ENCODE peak calls at places on chromosomes 11 and 22, in nine cellular contexts. One of them, this sample, is unnamed.

GRCh38 chr22:46119729-46120419 is 30.5 kb upstream of the PPARA start:
- DNase-seq in right cardiac atrium: peak
- DNase-seq in epithelial cell of esophagus: no peak
- DNase-seq in thyroid gland: no peak
- DNase-seq in activated T-cell treated with anti-CD3 and anti-CD28 coated beads for 1 hour: no peak
- DNase-seq in heart right ventricle: no peak
- DNase-seq in stimulated activated naive CD4-positive, alpha-beta T cell: no peak
- DNase-seq in NCI-H1436: no peak
- DNase-seq in effector CD4-positive, alpha-beta T cell: no peak
- DNase-seq in this sample: peak

GRCh38 chr11:288328-289144 is at the start of gene PGGHG:
- DNase-seq in right cardiac atrium: peak
- DNase-seq in epithelial cell of esophagus: peak
- DNase-seq in thyroid gland: peak
- DNase-seq in activated T-cell treated with anti-CD3 and anti-CD28 coated beads for 1 hour: peak
- DNase-seq in heart right ventricle: peak
- DNase-seq in stimulated activated naive CD4-positive, alpha-beta T cell: peak
- DNase-seq in NCI-H1436: peak
- DNase-seq in effector CD4-positive, alpha-beta T cell: peak
- DNase-seq in this sample: no peak

GRCh38 chr11:86230196-86230813 is 14.2 kb upstream of the EED start:
- DNase-seq in right cardiac atrium: no peak
- DNase-seq in epithelial cell of esophagus: peak
- DNase-seq in thyroid gland: no peak
- DNase-seq in activated T-cell treated with anti-CD3 and anti-CD28 coated beads for 1 hour: no peak
- DNase-seq in heart right ventricle: no peak
- DNase-seq in stimulated activated naive CD4-positive, alpha-beta T cell: no peak
- DNase-seq in NCI-H1436: no peak
- DNase-seq in effector CD4-positive, alpha-beta T cell: no peak
- DNase-seq in this sample: no peak

GRCh38 chr11:72232260-72233055 is 7.9 kb downstream of the INPPL1 start:
- DNase-seq in right cardiac atrium: peak
- DNase-seq in epithelial cell of esophagus: no peak
- DNase-seq in thyroid gland: no peak
- DNase-seq in activated T-cell treated with anti-CD3 and anti-CD28 coated beads for 1 hour: no peak
- DNase-seq in heart right ventricle: no peak
- DNase-seq in stimulated activated naive CD4-positive, alpha-beta T cell: no peak
- DNase-seq in NCI-H1436: no peak
- DNase-seq in effector CD4-positive, alpha-beta T cell: no peak
- DNase-seq in this sample: no peak

GRCh38 chr11:2530131-2530854 is 85.5 kb downstream of the KCNQ1 start:
- DNase-seq in right cardiac atrium: peak
- DNase-seq in epithelial cell of esophagus: no peak
- DNase-seq in thyroid gland: peak
- DNase-seq in activated T-cell treated with anti-CD3 and anti-CD28 coated beads for 1 hour: no peak
- DNase-seq in heart right ventricle: no peak
- DNase-seq in stimulated activated naive CD4-positive, alpha-beta T cell: no peak
- DNase-seq in NCI-H1436: no peak
- DNase-seq in effector CD4-positive, alpha-beta T cell: no peak
- DNase-seq in this sample: no peak

GRCh38 chr22:47727656-47728055 is 965.2 kb downstream of the TBC1D22A start:
- DNase-seq in right cardiac atrium: no peak
- DNase-seq in epithelial cell of esophagus: no peak
- DNase-seq in thyroid gland: no peak
- DNase-seq in activated T-cell treated with anti-CD3 and anti-CD28 coated beads for 1 hour: no peak
- DNase-seq in heart right ventricle: no peak
- DNase-seq in stimulated activated naive CD4-positive, alpha-beta T cell: no peak
- DNase-seq in NCI-H1436: no peak
- DNase-seq in effector CD4-positive, alpha-beta T cell: no peak
- DNase-seq in this sample: no peak

GRCh38 chr11:111283945-111284481 is 14.3 kb upstream of the POU2AF3 start:
- DNase-seq in right cardiac atrium: peak
- DNase-seq in epithelial cell of esophagus: no peak
- DNase-seq in thyroid gland: no peak
- DNase-seq in activated T-cell treated with anti-CD3 and anti-CD28 coated beads for 1 hour: no peak
- DNase-seq in heart right ventricle: no peak
- DNase-seq in stimulated activated naive CD4-positive, alpha-beta T cell: no peak
- DNase-seq in NCI-H1436: no peak
- DNase-seq in effector CD4-positive, alpha-beta T cell: no peak
- DNase-seq in this sample: peak

GRCh38 chr11:117877120-117877784 is 794 bp upstream of the FXYD6 start:
- DNase-seq in right cardiac atrium: peak
- DNase-seq in epithelial cell of esophagus: no peak
- DNase-seq in thyroid gland: no peak
- DNase-seq in activated T-cell treated with anti-CD3 and anti-CD28 coated beads for 1 hour: no peak
- DNase-seq in heart right ventricle: peak
- DNase-seq in stimulated activated naive CD4-positive, alpha-beta T cell: no peak
- DNase-seq in NCI-H1436: no peak
- DNase-seq in effector CD4-positive, alpha-beta T cell: no peak
- DNase-seq in this sample: peak

GRCh38 chr22:25351631-25352293 is 132.3 kb downstream of the CRYBB2 start:
- DNase-seq in right cardiac atrium: no peak
- DNase-seq in epithelial cell of esophagus: no peak
- DNase-seq in thyroid gland: no peak
- DNase-seq in activated T-cell treated with anti-CD3 and anti-CD28 coated beads for 1 hour: no peak
- DNase-seq in heart right ventricle: no peak
- DNase-seq in stimulated activated naive CD4-positive, alpha-beta T cell: no peak
- DNase-seq in NCI-H1436: no peak
- DNase-seq in effector CD4-positive, alpha-beta T cell: no peak
- DNase-seq in this sample: no peak

This sample was measured in SK-N-DZ.